ENCODE peak calls at places on chromosomes 7 and 10, in ten cellular contexts. O is T-cell; L is hippocampal formation; A is naive thymus-derived CD8-positive, alpha-beta T cell; P is hepatocyte; J is NCI-H345; W is activated CD8-positive, alpha-beta memory T cell treated with anti-CD3 and anti-CD28 coated beads for 1 hour; I is GM23338; F is fibroblast of pulmonary artery; R is amniotic stem cell. U is an unnamed sample.

GRCh38 chr10:101683226-101683625 is 11.7 kb downstream of the FBXW4 start:
- DNase-seq in J (no peak), I (no peak), L (no peak), P (no peak), R (no peak), F (no peak), A (no peak), W (no peak), O (no peak), U (peak)

GRCh38 chr7:116557066-116557585 is 32.3 kb downstream of the CAV1 start:
- DNase-seq in A (no peak), F (no peak), P (no peak), I (no peak), W (no peak), J (no peak), L (no peak), O (no peak), R (no peak), U (no peak)

GRCh38 chr7:104950754-104951153 is 63.3 kb upstream of the KMT2E start:
- DNase-seq in P (no peak), J (no peak), I (no peak), O (no peak), L (no peak), A (no peak), W (no peak), R (no peak), F (peak), U (no peak)

GRCh38 chr10:6780008-6780677 is 200.1 kb upstream of the PRKCQ start:
- DNase-seq in W (no peak), R (no peak), O (no peak), A (no peak), J (no peak), I (no peak), L (no peak), P (no peak), F (no peak), U (no peak)

GRCh38 chr10:77787440-77787839 is 139.1 kb downstream of the DLG5 start:
- DNase-seq in I (no peak), F (no peak), J (no peak), W (no peak), P (no peak), A (no peak), O (no peak), R (no peak), L (no peak), U (no peak)

GRCh38 chr7:3042301-3042700 is 1.4 kb downstream of the CARD11 start:
- DNase-seq in L (no peak), P (no peak), A (no peak), J (no peak), F (no peak), O (no peak), R (no peak), I (no peak), W (no peak), U (no peak)

GRCh38 chr7:4682621-4683042 is 537 bp downstream of the FOXK1 start:
- DNase-seq in P (peak), I (peak), L (no peak), R (no peak), O (peak), J (no peak), F (peak), A (peak), W (peak), U (peak)

GRCh38 chr7:128266891-128267839 is 26.1 kb downstream of the LEP start:
- DNase-seq in F (peak), I (peak), P (peak), O (no peak), J (peak), L (peak), A (no peak), R (peak), W (no peak), U (peak)

GRCh38 chr7:151700621-151701185 is 176.2 kb downstream of the PRKAG2 start:
- DNase-seq in F (peak), L (no peak), P (no peak), I (no peak), R (no peak), A (no peak), W (no peak), J (no peak), O (no peak), U (no peak)

GRCh38 chr7:22945584-22945983 is 68.3 kb downstream of the HYCC1 start:
- DNase-seq in R (no peak), F (no peak), I (peak), L (no peak), W (no peak), P (no peak), J (no peak), A (no peak), O (no peak), U (no peak)

GRCh38 chr7:130895006-130895750 is 161.2 kb upstream of the KLF14 start:
- DNase-seq in R (no peak), F (no peak), I (no peak), P (no peak), A (no peak), J (no peak), W (no peak), L (no peak), O (no peak), U (peak)

GRCh38 chr7:1359681-1360485 is 99.4 kb downstream of the MICALL2 start:
- DNase-seq in R (no peak), P (no peak), O (no peak), L (no peak), I (no peak), A (no peak), J (no peak), W (no peak), F (no peak), U (no peak)